ENCODE peak calls at places on chromosomes 13 and 19, in seven cellular contexts. I is stimulated activated CD8-positive, alpha-beta memory T cell treated with anti-CD3 and anti-CD28 coated beads, Interleukin-7, amount 100 ng/mL, for 1 hour; R is tibial nerve; Y is bronchial epithelial cell; F is fibroblast of pulmonary artery; L is effector memory CD8-positive, alpha-beta T cell; T is pancreas. A is an unnamed sample.

GRCh38 chr13:50243926-50244325 is 228.7 kb downstream of the KCNRG start:
- DNase-seq in I (no peak), F (no peak), L (no peak), Y (no peak), R (no peak), T (no peak), A (peak)

GRCh38 chr13:22126433-22127021 is 455.7 kb downstream of the FGF9 start:
- DNase-seq in T (no peak), R (no peak), L (no peak), I (no peak), Y (no peak), F (no peak), A (no peak)

GRCh38 chr19:43725468-43725867 is 9.6 kb downstream of the IRGC start:
- DNase-seq in R (no peak), L (no peak), F (peak), I (no peak), T (no peak), Y (no peak), A (no peak)

GRCh38 chr19:29273000-29273691 is 60.2 kb upstream of the UQCRFS1 start:
- DNase-seq in F (no peak), R (no peak), Y (no peak), T (no peak), I (no peak), L (no peak), A (no peak)

GRCh38 chr19:3338541-3339181 is 27.7 kb upstream of the NFIC start:
- DNase-seq in R (no peak), T (peak), I (no peak), Y (no peak), F (no peak), L (peak), A (no peak)

GRCh38 chr19:1773173-1773572 is 19.9 kb downstream of the ONECUT3 start:
- DNase-seq in Y (peak), F (peak), L (no peak), T (no peak), I (no peak), R (no peak), A (peak)

GRCh38 chr13:63901630-63902029 is 2486.0 kb upstream of the PCDH20 start:
- DNase-seq in R (no peak), F (no peak), Y (no peak), I (no peak), L (no peak), T (no peak), A (no peak)

GRCh38 chr13:25453966-25454365 is 82.2 kb downstream of the ATP8A2 start:
- DNase-seq in F (no peak), T (no peak), R (no peak), L (no peak), Y (no peak), I (no peak), A (no peak)

GRCh38 chr19:46015080-46015960 is 7.5 kb downstream of the PGLYRP1 start:
- DNase-seq in F (peak), T (peak), I (peak), L (peak), R (no peak), Y (peak), A (peak)

GRCh38 chr13:46947425-46948191 is 50.8 kb upstream of the HTR2A start:
- DNase-seq in L (no peak), F (no peak), Y (no peak), R (no peak), I (no peak), T (no peak), A (no peak)

GRCh38 chr19:19348266-19348665 is 27.6 kb downstream of the MAU2 start:
- DNase-seq in Y (no peak), I (no peak), R (no peak), T (no peak), L (no peak), F (no peak), A (no peak)

GRCh38 chr19:13847033-13847899 is 29.7 kb upstream of the NANOS3 start:
- DNase-seq in F (peak), I (peak), Y (peak), L (peak), T (peak), R (peak), A (peak)